ENCODE peak calls at places on chromosomes 6 and 20, in four cellular contexts. J is GM06990, M is adrenal gland, R is pancreas. Q is an unnamed sample.
A peak's percentile ranks its signal among the peaks of the same experiment; 100 is the strongest.

GRCh38 chr20:31698243-31698802 is 24.3 kb downstream of the BCL2L1 start:
- DNase-seq in J (no peak), M (no peak), R (no peak), Q (no peak)

GRCh38 chr20:4717816-4718215 is 3.9 kb upstream of the PRND start:
- DNase-seq in J (no peak), M (no peak), R (no peak), Q (no peak)

GRCh38 chr6:14876778-14877613 is 368.9 kb upstream of the JARID2 start:
- DNase-seq in J (peak; percentile 81), M (no peak), R (no peak), Q (peak; percentile 86)

GRCh38 chr6:162055365-162055764 is 672.2 kb downstream of the PRKN start:
- DNase-seq in J (no peak), M (no peak), R (peak; percentile 74), Q (no peak)

GRCh38 chr6:160788806-160789205 is 86.8 kb downstream of the PLG start:
- DNase-seq in J (no peak), M (no peak), R (no peak), Q (no peak)

GRCh38 chr6:157374889-157375443 is 6.0 kb upstream of the ZDHHC14 start:
- DNase-seq in J (no peak), M (no peak), R (no peak), Q (no peak)

GRCh38 chr20:10603971-10604864 is 69.6 kb downstream of the JAG1 start:
- DNase-seq in J (no peak), M (peak; percentile 56), R (no peak), Q (peak; percentile 89)

GRCh38 chr20:38270869-38271608 is 10.5 kb upstream of the KIAA1755 start:
- DNase-seq in J (no peak), M (no peak), R (no peak), Q (peak; percentile 97)

GRCh38 chr20:61587910-61588309 is 335.8 kb downstream of the CDH4 start:
- DNase-seq in J (no peak), M (no peak), R (no peak), Q (no peak)

GRCh38 chr6:34145161-34146020 is 496 bp downstream of the GRM4 start:
- DNase-seq in J (no peak), M (peak; percentile 22), R (peak; percentile 69), Q (peak; percentile 36)

GRCh38 chr6:80643881-80644280 is 537.4 kb downstream of the BCKDHB start:
- DNase-seq in J (no peak), M (no peak), R (no peak), Q (no peak)

GRCh38 chr6:35096129-35096852 is 44.8 kb downstream of the TCP11 start:
- DNase-seq in J (no peak), M (no peak), R (no peak), Q (peak; percentile 79)

GRCh38 chr20:51586005-51586440 is 43.5 kb upstream of the NFATC2 start:
- DNase-seq in J (no peak), M (no peak), R (no peak), Q (peak; percentile 89)

GRCh38 chr6:89120371-89120770 is 2.5 kb upstream of the SRSF12 start:
- DNase-seq in J (no peak), M (no peak), R (no peak), Q (no peak)

GRCh38 chr6:15520616-15521203 is 142.1 kb downstream of the DTNBP1 start:
- DNase-seq in J (no peak), M (peak; percentile 3), R (no peak), Q (no peak)

GRCh38 chr6:131548441-131548840 is 24.6 kb upstream of the ARG1 start:
- DNase-seq in J (no peak), M (no peak), R (no peak), Q (no peak)

GRCh38 chr20:49850463-49851233 is 38.0 kb downstream of the SLC9A8 start:
- DNase-seq in J (no peak), M (no peak), R (no peak), Q (no peak)

GRCh38 chr6:152695317-152696043 is 2.2 kb upstream of the MYCT1 start:
- DNase-seq in J (no peak), M (no peak), R (no peak), Q (no peak)

GRCh38 chr6:125966569-125966968 is 10.0 kb downstream of the HINT3 start:
- DNase-seq in J (no peak), M (no peak), R (no peak), Q (no peak)

GRCh38 chr6:1263039-1263849 is 48.7 kb upstream of the FOXQ1 start:
- DNase-seq in J (no peak), M (no peak), R (no peak), Q (no peak)

GRCh38 chr6:157514659-157515496 is 133.9 kb downstream of the ZDHHC14 start:
- DNase-seq in J (no peak), M (peak; percentile 80), R (no peak), Q (peak; percentile 62)

GRCh38 chr6:11354019-11354418 is 121.6 kb upstream of the NEDD9 start:
- DNase-seq in J (no peak), M (peak; percentile 41), R (no peak), Q (peak; percentile 89)

GRCh38 chr20:1184638-1185315 is at the start of gene TMEM74B:
- DNase-seq in J (no peak), M (no peak), R (no peak), Q (no peak)

GRCh38 chr20:37734228-37734980 is 40.6 kb downstream of the CTNNBL1 start:
- DNase-seq in J (no peak), M (no peak), R (no peak), Q (peak; percentile 81)

GRCh38 chr6:149216459-149216858 is 101.1 kb upstream of the TAB2 start:
- DNase-seq in J (no peak), M (no peak), R (no peak), Q (no peak)

GRCh38 chr20:16434087-16434664 is 139.1 kb downstream of the KIF16B start:
- DNase-seq in J (peak; percentile 62), M (peak; percentile 32), R (peak; percentile 82), Q (peak; percentile 46)

GRCh38 chr6:40719671-40720374 is 132.7 kb upstream of the LRFN2 start:
- DNase-seq in J (no peak), M (no peak), R (no peak), Q (peak; percentile 35)

GRCh38 chr6:127301199-127301700 is 34.6 kb downstream of the RNF146 start:
- DNase-seq in J (no peak), M (no peak), R (no peak), Q (no peak)

GRCh38 chr6:125944434-125944816 is 12.1 kb upstream of the HINT3 start:
- DNase-seq in J (no peak), M (peak; percentile 87), R (peak; percentile 73), Q (peak; percentile 78)

GRCh38 chr6:66897576-66897975 is 1190.5 kb upstream of the EYS start:
- DNase-seq in J (no peak), M (no peak), R (no peak), Q (no peak)

GRCh38 chr20:1322511-1323245 is 6.3 kb downstream of the SDCBP2 start:
- DNase-seq in J (no peak), M (peak; percentile 80), R (no peak), Q (peak; percentile 87)

GRCh38 chr6:28734443-28734959 is 189.3 kb downstream of the TRIM27 start:
- DNase-seq in J (no peak), M (no peak), R (no peak), Q (no peak)

GRCh38 chr6:28732052-28732451 is 191.7 kb downstream of the TRIM27 start:
- DNase-seq in J (no peak), M (no peak), R (no peak), Q (no peak)

GRCh38 chr6:28738396-28738765 is 185.4 kb downstream of the TRIM27 start:
- DNase-seq in J (no peak), M (no peak), R (no peak), Q (no peak)

GRCh38 chr6:28737750-28738395 is 185.9 kb downstream of the TRIM27 start:
- DNase-seq in J (no peak), M (no peak), R (no peak), Q (no peak)

GRCh38 chr6:28736121-28736520 is 187.7 kb downstream of the TRIM27 start:
- DNase-seq in J (no peak), M (no peak), R (no peak), Q (no peak)
- H3K36me3 ChIP-seq in J (no peaks in the 10 kb centered on the region), M (no peaks in the 10 kb centered on the region), R (no peaks in the 10 kb centered on the region), Q (no peaks in the 10 kb centered on the region)

GRCh38 chr20:17655286-17655651 is 26.8 kb downstream of the RRBP1 start:
- DNase-seq in J (no peak), M (no peak), R (no peak), Q (peak; percentile 35)
- TF ChIP-seq CTCF in J (no peak), M (no peak), R (no peak), Q (no peak)

DNA sequence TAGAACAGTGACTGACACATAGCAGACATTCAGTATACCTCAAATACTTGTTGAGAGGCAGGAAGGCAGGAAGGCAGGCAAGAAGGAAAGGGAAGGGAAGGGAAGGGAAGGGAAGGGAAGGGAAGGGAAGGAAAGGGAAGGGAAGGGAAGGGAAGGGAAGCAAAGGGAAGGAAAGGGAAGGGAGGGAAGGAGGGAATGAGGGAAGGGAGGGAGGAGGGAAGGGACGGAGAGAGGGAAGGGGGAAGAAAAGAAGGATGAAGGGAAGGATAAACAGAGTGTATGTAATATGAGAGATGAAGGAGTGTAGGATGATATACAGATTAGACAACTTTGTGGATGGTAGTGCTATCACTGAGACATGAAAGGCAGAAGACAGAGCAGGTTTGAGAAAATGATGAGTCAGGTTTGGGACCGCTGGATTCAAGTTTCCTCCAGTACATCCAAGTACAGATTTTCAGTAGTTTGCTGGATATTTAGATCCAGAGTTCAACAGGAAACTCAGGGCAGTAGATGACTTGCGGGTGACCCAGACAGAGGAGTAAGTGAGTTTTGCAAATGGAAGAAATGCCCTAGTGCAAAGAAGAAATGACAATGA is 85.9 kb downstream of the MAFB start:
- DNase-seq in J (no peak), M (no peak), R (no peak), Q (no peak)
- H3K36me3 ChIP-seq in J (no peaks in the 10 kb centered on the region), M (no peaks in the 10 kb centered on the region), R (no peaks in the 10 kb centered on the region), Q (no peaks in the 10 kb centered on the region)

GRCh38 chr20:13009682-13010406 is 1.1 kb downstream of the SPTLC3 start:
- DNase-seq in J (peak; percentile 32), M (peak; percentile 66), R (no peak), Q (peak; percentile 90)

GRCh38 chr20:13006825-13007224 is 1.9 kb upstream of the SPTLC3 start:
- DNase-seq in J (no peak), M (no peak), R (no peak), Q (peak; percentile 43)

GRCh38 chr20:13007596-13007995 is 1.2 kb upstream of the SPTLC3 start:
- DNase-seq in J (no peak), M (no peak), R (no peak), Q (no peak)

GRCh38 chr20:13012886-13013285 is 4.1 kb downstream of the SPTLC3 start:
- DNase-seq in J (no peak), M (no peak), R (no peak), Q (no peak)

DNA sequence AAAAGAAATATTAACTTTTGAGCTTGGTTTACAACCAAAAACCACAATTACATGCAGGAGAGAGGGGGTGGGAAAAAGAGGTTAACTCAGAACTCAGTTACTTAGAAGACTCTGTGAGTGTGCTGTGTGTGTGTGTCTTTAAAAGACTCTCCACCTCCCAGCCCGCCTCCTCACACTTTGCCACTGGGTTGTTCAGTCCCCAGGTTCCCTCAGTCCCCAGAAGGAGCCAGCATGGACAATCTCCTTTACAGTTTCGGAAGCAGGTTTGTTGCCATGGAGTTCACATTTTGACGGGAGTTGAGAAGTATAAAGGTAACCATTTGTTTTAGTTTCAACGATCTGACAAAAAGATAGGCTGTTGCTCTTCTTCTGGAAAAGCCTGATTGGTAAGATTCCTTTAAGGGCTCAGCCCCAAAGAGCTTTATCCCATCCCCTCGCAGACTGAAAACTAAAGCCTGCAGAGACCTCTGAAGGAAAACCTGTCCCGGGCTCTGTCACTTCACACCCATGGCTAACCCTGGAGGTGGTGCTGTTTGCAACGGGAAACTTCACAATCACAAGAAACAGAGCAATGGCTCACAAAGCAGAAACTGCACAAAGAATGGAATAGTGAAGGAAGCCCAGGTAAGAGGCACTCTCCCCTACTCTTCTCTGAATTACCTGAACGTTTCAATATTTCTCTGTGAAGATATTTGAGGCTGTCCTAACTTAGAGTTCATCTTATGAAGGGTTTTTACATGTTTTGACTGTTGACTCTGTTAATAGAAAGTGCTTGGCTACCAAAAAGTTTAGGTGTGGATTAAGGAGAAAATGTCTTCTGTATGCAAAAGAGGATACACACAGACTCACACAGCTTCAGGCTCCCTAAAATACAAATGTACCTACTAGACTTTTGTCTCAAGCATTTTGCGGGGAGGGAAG is at the start of gene SPTLC3:
- DNase-seq in J (peak; percentile 30), M (peak; percentile 56), R (peak; percentile 60), Q (peak; percentile 21)
- TF ChIP-seq CTCF in J (no peak), M (no peak), R (no peak), Q (peak; percentile 28)

Q was measured in brain microvascular endothelial cell.